ENCODE peak calls at places on chromosomes 2 and 18, in six cellular contexts. One of them, this sample, is unnamed.

GRCh38 chr2:220129427-220129826 is 502.0 kb downstream of the SLC4A3 start:
- DNase-seq in WTC11: no peak
- DNase-seq in HepG2: no peak
- DNase-seq in GM12878: no peak
- DNase-seq in H1: peak
- DNase-seq in K562: no peak
- DNase-seq in this sample: no peak

GRCh38 chr2:26691881-26692813 is at the start of gene KCNK3:
- DNase-seq in WTC11: peak
- DNase-seq in HepG2: no peak
- DNase-seq in GM12878: no peak
- DNase-seq in H1: peak
- DNase-seq in K562: peak
- DNase-seq in this sample: no peak

GRCh38 chr2:64721326-64721633 is 67.6 kb upstream of the SERTAD2 start:
- DNase-seq in WTC11: no peak
- DNase-seq in HepG2: no peak
- DNase-seq in GM12878: no peak
- DNase-seq in H1: no peak
- DNase-seq in K562: no peak
- DNase-seq in this sample: no peak

GRCh38 chr2:229270551-229271410 is at the start of gene PID1:
- DNase-seq in WTC11: peak
- DNase-seq in HepG2: no peak
- DNase-seq in GM12878: no peak
- DNase-seq in H1: peak
- DNase-seq in K562: no peak
- DNase-seq in this sample: no peak

GRCh38 chr2:219384872-219385271 is 2.8 kb downstream of the DNPEP start:
- DNase-seq in WTC11: no peak
- DNase-seq in HepG2: no peak
- DNase-seq in GM12878: no peak
- DNase-seq in H1: no peak
- DNase-seq in K562: no peak
- DNase-seq in this sample: no peak

GRCh38 chr2:234289789-234290188 is 207.1 kb downstream of the ARL4C start:
- DNase-seq in WTC11: no peak
- DNase-seq in HepG2: no peak
- DNase-seq in GM12878: no peak
- DNase-seq in H1: no peak
- DNase-seq in K562: no peak
- DNase-seq in this sample: peak

GRCh38 chr18:58466636-58467205 is 162.2 kb downstream of the ALPK2 start:
- DNase-seq in WTC11: no peak
- DNase-seq in HepG2: no peak
- DNase-seq in GM12878: no peak
- DNase-seq in H1: no peak
- DNase-seq in K562: no peak
- DNase-seq in this sample: no peak

GRCh38 chr18:6482198-6482977 is 67.7 kb upstream of the L3MBTL4 start:
- DNase-seq in WTC11: peak
- DNase-seq in HepG2: peak
- DNase-seq in GM12878: no peak
- DNase-seq in H1: peak
- DNase-seq in K562: peak
- DNase-seq in this sample: no peak

GRCh38 chr18:30684825-30685481 is 357.6 kb downstream of the DSC3 start:
- DNase-seq in WTC11: no peak
- DNase-seq in HepG2: no peak
- DNase-seq in GM12878: no peak
- DNase-seq in H1: no peak
- DNase-seq in K562: no peak
- DNase-seq in this sample: no peak

GRCh38 chr18:24831091-24831490 is 370.7 kb downstream of the HRH4 start:
- DNase-seq in WTC11: no peak
- DNase-seq in HepG2: no peak
- DNase-seq in GM12878: no peak
- DNase-seq in H1: no peak
- DNase-seq in K562: no peak
- DNase-seq in this sample: no peak

GRCh38 chr2:46657042-46657504 is 177.7 kb downstream of the TMEM247 start:
- DNase-seq in WTC11: no peak
- DNase-seq in HepG2: peak
- DNase-seq in GM12878: no peak
- DNase-seq in H1: no peak
- DNase-seq in K562: peak
- DNase-seq in this sample: peak

GRCh38 chr2:181070119-181070833 is 89.9 kb downstream of the UBE2E3 start:
- DNase-seq in WTC11: no peak
- DNase-seq in HepG2: no peak
- DNase-seq in GM12878: no peak
- DNase-seq in H1: no peak
- DNase-seq in K562: no peak
- DNase-seq in this sample: peak

GRCh38 chr18:79948719-79949411 is 2.6 kb downstream of the SLC66A2 start:
- DNase-seq in WTC11: no peak
- DNase-seq in HepG2: no peak
- DNase-seq in GM12878: no peak
- DNase-seq in H1: no peak
- DNase-seq in K562: no peak
- DNase-seq in this sample: no peak

GRCh38 chr2:232781765-232782164 is 5.4 kb upstream of the KCNJ13 start:
- DNase-seq in WTC11: no peak
- DNase-seq in HepG2: peak
- DNase-seq in GM12878: peak
- DNase-seq in H1: no peak
- DNase-seq in K562: no peak
- DNase-seq in this sample: no peak

GRCh38 chr2:86221066-86221684 is 21.9 kb downstream of the MRPL35 start:
- DNase-seq in WTC11: peak
- DNase-seq in HepG2: peak
- DNase-seq in GM12878: no peak
- DNase-seq in H1: no peak
- DNase-seq in K562: peak
- DNase-seq in this sample: peak

GRCh38 chr2:173079968-173080860 is 4.6 kb downstream of the MAP3K20 start:
- DNase-seq in WTC11: no peak
- DNase-seq in HepG2: no peak
- DNase-seq in GM12878: no peak
- DNase-seq in H1: no peak
- DNase-seq in K562: no peak
- DNase-seq in this sample: no peak

GRCh38 chr18:3608488-3608887 is 158.5 kb downstream of the TGIF1 start:
- DNase-seq in WTC11: no peak
- DNase-seq in HepG2: no peak
- DNase-seq in GM12878: no peak
- DNase-seq in H1: no peak
- DNase-seq in K562: no peak
- DNase-seq in this sample: no peak

GRCh38 chr18:3610188-3610708 is 160.3 kb downstream of the TGIF1 start:
- DNase-seq in WTC11: no peak
- DNase-seq in HepG2: no peak
- DNase-seq in GM12878: no peak
- DNase-seq in H1: no peak
- DNase-seq in K562: no peak
- DNase-seq in this sample: no peak

GRCh38 chr18:3611313-3612038 is 161.5 kb downstream of the TGIF1 start:
- DNase-seq in WTC11: no peak
- DNase-seq in HepG2: no peak
- DNase-seq in GM12878: no peak
- DNase-seq in H1: no peak
- DNase-seq in K562: no peak
- DNase-seq in this sample: no peak

GRCh38 chr18:3612315-3612714 is 162.3 kb downstream of the TGIF1 start:
- DNase-seq in WTC11: no peak
- DNase-seq in HepG2: no peak
- DNase-seq in GM12878: no peak
- DNase-seq in H1: no peak
- DNase-seq in K562: no peak
- DNase-seq in this sample: no peak

DNA sequence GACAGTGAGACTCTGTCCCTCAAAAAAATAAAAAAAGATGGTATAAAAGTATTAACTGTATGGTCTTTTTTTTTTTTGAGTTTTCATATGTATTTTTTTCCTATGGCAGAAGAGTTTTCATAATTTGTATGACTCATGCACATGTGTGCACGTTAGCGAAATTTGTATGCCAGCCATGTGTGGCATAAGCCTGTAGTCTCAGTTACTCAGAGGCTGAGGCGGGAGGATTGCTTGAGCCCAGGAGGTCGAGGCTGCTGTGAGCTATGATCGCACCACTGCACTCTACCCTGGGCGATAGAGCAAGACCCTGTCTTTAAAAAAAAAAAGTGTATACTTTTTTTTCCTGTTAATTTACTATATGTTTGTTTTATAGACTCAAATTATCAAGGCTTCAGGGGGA is 160.8 kb downstream of the TGIF1 start:
- DNase-seq in WTC11: no peak
- DNase-seq in HepG2: no peak
- DNase-seq in GM12878: no peak
- DNase-seq in H1: no peak
- DNase-seq in K562: no peak
- DNase-seq in this sample: no peak
- TF ChIP-seq ATF3 in WTC11: no peak
- TF ChIP-seq ATF3 in HepG2: no peak
- TF ChIP-seq ATF3 in GM12878: no peak
- TF ChIP-seq ATF3 in H1: no peak
- TF ChIP-seq ATF3 in K562: no peak
- TF ChIP-seq ATF3 in this sample: no peak

DNA sequence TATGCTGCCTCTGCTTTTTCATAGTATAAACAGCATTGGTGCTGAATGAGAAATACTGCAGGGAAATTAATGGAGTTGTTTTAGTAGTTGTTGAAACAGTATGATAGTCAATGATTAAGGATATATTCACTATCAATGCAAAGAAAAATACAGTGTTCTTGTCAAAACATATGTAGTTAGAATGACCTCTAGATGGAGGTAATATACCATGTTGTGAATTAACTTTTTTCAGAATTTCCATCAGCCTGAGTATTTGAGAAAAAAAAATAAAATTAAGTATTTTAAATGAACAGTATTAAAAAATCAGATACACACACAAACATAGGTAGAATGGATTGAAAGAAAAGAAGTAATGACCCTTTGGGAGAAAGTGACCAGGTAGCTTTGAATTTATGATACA is 59.5 kb downstream of the RMDN2 start:
- DNase-seq in WTC11: no peak
- DNase-seq in HepG2: no peak
- DNase-seq in GM12878: no peak
- DNase-seq in H1: no peak
- DNase-seq in K562: no peak
- DNase-seq in this sample: no peak
- TF ChIP-seq ATF3 in WTC11: no peak
- TF ChIP-seq ATF3 in HepG2: no peak
- TF ChIP-seq ATF3 in GM12878: no peak
- TF ChIP-seq ATF3 in H1: no peak
- TF ChIP-seq ATF3 in K562: no peak
- TF ChIP-seq ATF3 in this sample: no peak

DNA sequence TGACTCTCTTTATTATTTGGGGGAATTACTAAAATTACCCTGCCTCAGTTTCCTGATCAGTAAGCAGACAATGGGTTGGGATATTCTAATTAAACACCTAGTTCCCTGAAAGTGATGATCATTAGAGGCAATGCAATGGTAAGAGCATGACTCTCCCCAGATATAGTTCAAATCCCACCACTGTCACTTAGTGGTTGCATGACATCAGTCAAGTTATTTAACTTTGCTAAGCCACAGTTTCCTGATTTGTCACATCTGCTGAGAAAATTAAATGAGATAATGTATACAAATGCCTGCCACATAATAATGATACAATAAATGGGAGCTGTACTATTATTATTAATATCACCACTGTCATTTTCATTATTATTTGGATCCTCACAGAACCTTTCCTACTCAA is 29.9 kb downstream of the ZEB2 start:
- DNase-seq in WTC11: no peak
- DNase-seq in HepG2: no peak
- DNase-seq in GM12878: no peak
- DNase-seq in H1: no peak
- DNase-seq in K562: no peak
- DNase-seq in this sample: no peak
- TF ChIP-seq ATF3 in WTC11: no peak
- TF ChIP-seq ATF3 in HepG2: no peak
- TF ChIP-seq ATF3 in GM12878: no peak
- TF ChIP-seq ATF3 in H1: no peak
- TF ChIP-seq ATF3 in K562: no peak
- TF ChIP-seq ATF3 in this sample: no peak

GRCh38 chr2:200814276-200814815 is 2.6 kb downstream of the BZW1 start:
- DNase-seq in WTC11: no peak
- DNase-seq in HepG2: no peak
- DNase-seq in GM12878: peak
- DNase-seq in H1: no peak
- DNase-seq in K562: no peak
- DNase-seq in this sample: no peak

GRCh38 chr2:200810252-200810650 is 1.5 kb upstream of the BZW1 start:
- DNase-seq in WTC11: no peak
- DNase-seq in HepG2: peak
- DNase-seq in GM12878: no peak
- DNase-seq in H1: no peak
- DNase-seq in K562: no peak
- DNase-seq in this sample: no peak

GRCh38 chr2:200811336-200812121 is at the start of gene BZW1:
- DNase-seq in WTC11: peak
- DNase-seq in HepG2: peak
- DNase-seq in GM12878: peak
- DNase-seq in H1: peak
- DNase-seq in K562: peak
- DNase-seq in this sample: peak

GRCh38 chr2:200810967-200811335 is 759 bp upstream of the BZW1 start:
- DNase-seq in WTC11: no peak
- DNase-seq in HepG2: no peak
- DNase-seq in GM12878: no peak
- DNase-seq in H1: no peak
- DNase-seq in K562: no peak
- DNase-seq in this sample: no peak

DNA sequence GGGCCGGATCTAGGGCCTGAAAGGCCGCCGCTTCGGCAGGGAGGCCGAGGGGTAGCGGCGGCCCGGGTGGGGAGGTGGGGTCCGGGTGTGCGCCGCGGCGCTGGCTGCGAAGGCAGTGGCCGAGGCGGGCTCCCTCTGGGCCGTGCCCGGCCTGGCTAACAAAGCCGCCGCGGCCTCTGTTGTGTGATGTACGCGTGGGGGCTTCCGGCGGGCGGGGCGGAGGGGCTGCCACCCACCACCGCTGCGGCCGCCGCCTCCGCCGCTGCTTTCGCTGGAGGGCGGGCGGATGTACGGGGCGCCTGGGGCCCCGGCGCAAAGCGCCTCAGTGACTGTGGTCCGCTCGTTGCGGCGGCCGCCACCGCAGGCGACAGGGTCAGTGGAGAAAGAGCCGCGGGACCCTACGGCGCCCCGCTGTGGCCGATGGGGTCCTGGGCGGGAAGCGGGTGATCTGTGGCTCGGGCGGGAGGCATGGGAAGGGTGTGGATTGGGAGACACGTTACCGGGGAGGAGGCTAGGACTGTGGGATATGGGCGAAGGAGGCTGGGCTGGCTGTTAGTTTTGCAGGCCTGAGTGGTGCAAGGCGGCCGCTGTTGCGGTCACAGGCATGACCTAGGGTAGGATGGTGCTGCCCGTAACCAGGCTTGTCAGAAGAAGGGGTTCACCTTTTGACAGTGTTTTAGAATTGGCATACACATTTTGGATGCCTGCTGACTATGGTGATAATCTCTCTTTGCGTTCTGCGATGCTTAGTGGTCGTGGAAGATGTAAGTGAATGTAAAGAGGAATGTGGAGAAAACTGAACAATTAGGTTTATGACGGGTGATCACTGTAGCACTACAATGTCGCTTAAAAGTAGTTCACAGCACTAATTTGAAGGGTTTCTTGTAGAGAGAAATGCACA is 662 bp downstream of the BZW1 start:
- DNase-seq in WTC11: peak
- DNase-seq in HepG2: peak
- DNase-seq in GM12878: no peak
- DNase-seq in H1: peak
- DNase-seq in K562: peak
- DNase-seq in this sample: peak
- TF ChIP-seq ATF3 in WTC11: no peak
- TF ChIP-seq ATF3 in HepG2: no peak
- TF ChIP-seq ATF3 in GM12878: no peak
- TF ChIP-seq ATF3 in H1: no peak
- TF ChIP-seq ATF3 in K562: no peak
- TF ChIP-seq ATF3 in this sample: no peak